ENCODE peak calls at places on chromosome 16, in five cellular contexts. K is cardiac muscle cell; H is mammary epithelial cell; T is stimulated activated CD4-positive, alpha-beta T cell treated with anti-CD3 and anti-CD28 coated beads, Interleukin-15, amount 100 ng/mL, for 1 hour; O is activated T-cell treated with anti-CD3 and anti-CD28 coated beads, Interleukin-2, amount 50 U/mL, for 72 hours. R is an unnamed sample.

GRCh38 chr16:66511615-66512500 is 38.1 kb downstream of the TK2 start:
- DNase-seq in T (no peak), H (peak; percentile 71), O (no peak), K (no peak), R (no peak)

GRCh38 chr16:17469011-17469741 is 1.6 kb downstream of the XYLT1 start:
- DNase-seq in K (no peak), T (no peak), H (peak; percentile 39), O (peak; percentile 9), R (no peak)

GRCh38 chr16:11218324-11218962 is 37.6 kb downstream of the SOCS1 start:
- DNase-seq in K (no peak), O (no peak), H (no peak), T (no peak), R (no peak)

GRCh38 chr16:67336646-67337045 is 10.0 kb downstream of the LRRC36 start:
- DNase-seq in K (no peak), H (peak; percentile 44), T (no peak), O (no peak), R (no peak)

GRCh38 chr16:68907297-68907999 is 64.1 kb downstream of the TANGO6 start:
- DNase-seq in T (no peak), O (no peak), K (no peak), H (no peak), R (no peak)

GRCh38 chr16:8867483-8868271 is 1.1 kb downstream of the CARHSP1 start:
- DNase-seq in T (no peak), K (peak; percentile 39), O (no peak), H (no peak), R (no peak)

GRCh38 chr16:9254863-9255262 is 163.4 kb downstream of the HAPSTR1 start:
- DNase-seq in H (no peak), T (no peak), O (no peak), K (no peak), R (no peak)

GRCh38 chr16:56634715-56635440 is 2.4 kb downstream of the MT1M start:
- DNase-seq in H (no peak), K (no peak), O (no peak), T (no peak), R (no peak)

GRCh38 chr16:68072038-68072695 is 13.0 kb upstream of the NFATC3 start:
- DNase-seq in O (no peak), K (no peak), T (no peak), H (peak; percentile 92), R (no peak)

GRCh38 chr16:85664580-85665372 is 24.0 kb downstream of the GINS2 start:
- DNase-seq in K (no peak), T (no peak), H (no peak), O (no peak), R (no peak)

GRCh38 chr16:27398894-27399853 is 2.8 kb upstream of the IL21R start:
- DNase-seq in O (no peak), H (no peak), K (no peak), T (no peak), R (no peak)

GRCh38 chr16:1610841-1611653 is 825 bp downstream of the IFT140 start:
- DNase-seq in H (no peak), T (no peak), O (peak; percentile 43), K (no peak), R (peak; percentile 10)